ENCODE peak calls at places on chromosome 1, in four cellular contexts. D is tibial nerve, I is RWPE2, T is heart right ventricle. W is an unnamed sample.

GRCh38 chr1:153490272-153491051 is 30.0 kb upstream of the S100A7 start:
- DNase-seq in D (peak; percentile 68), T (peak; percentile 75), I (peak; percentile 83), W (no peak)

GRCh38 chr1:20109223-20109856 is 10.0 kb downstream of the PLA2G2D start:
- DNase-seq in I (no peak), D (no peak), T (no peak), W (no peak)

GRCh38 chr1:212791261-212791675 is 309 bp downstream of the NSL1 start:
- DNase-seq in D (no peak), T (no peak), I (peak; percentile 45), W (no peak)

GRCh38 chr1:11736746-11737639 is 1.1 kb downstream of the AGTRAP start:
- DNase-seq in D (peak; percentile 37), I (no peak), T (peak; percentile 30), W (peak; percentile 90)

GRCh38 chr1:220918285-220918951 is 39.2 kb downstream of the HLX start:
- DNase-seq in I (no peak), T (no peak), D (no peak), W (no peak)

GRCh38 chr1:61241864-61242472 is 159.6 kb downstream of the NFIA start:
- DNase-seq in I (no peak), D (no peak), T (no peak), W (no peak)

GRCh38 chr1:219329606-219330005 is 155.9 kb downstream of the LYPLAL1 start:
- DNase-seq in D (no peak), T (no peak), I (no peak), W (no peak)

GRCh38 chr1:175192111-175192629 is 406 bp downstream of the KIAA0040 start:
- DNase-seq in T (peak; percentile 82), I (no peak), D (peak; percentile 37), W (peak; percentile 65)

GRCh38 chr1:37477946-37478345 is 3.6 kb downstream of the ZC3H12A start:
- DNase-seq in I (no peak), T (no peak), D (no peak), W (peak; percentile 36)

GRCh38 chr1:108591471-108591870 is 31.6 kb downstream of the EEIG2 start:
- DNase-seq in T (peak; percentile 23), D (no peak), I (no peak), W (peak; percentile 36)

GRCh38 chr1:154869351-154870116 is 547 bp downstream of the KCNN3 start:
- DNase-seq in T (peak; percentile 87), I (no peak), D (no peak), W (no peak)

GRCh38 chr1:31932491-31933316 is 5.5 kb downstream of the PTP4A2 start:
- DNase-seq in I (no peak), T (no peak), D (no peak), W (no peak)

GRCh38 chr1:182217967-182218366 is 156.5 kb upstream of the ZNF648 start:
- DNase-seq in T (no peak), I (no peak), D (no peak), W (no peak)

GRCh38 chr1:204791453-204792366 is 79.0 kb upstream of the NFASC start:
- DNase-seq in T (peak; percentile 42), D (peak; percentile 18), I (no peak), W (peak; percentile 83)

GRCh38 chr1:64900916-64901315 is 65.4 kb downstream of the JAK1 start:
- DNase-seq in D (no peak), I (no peak), T (no peak), W (no peak)

DNA sequence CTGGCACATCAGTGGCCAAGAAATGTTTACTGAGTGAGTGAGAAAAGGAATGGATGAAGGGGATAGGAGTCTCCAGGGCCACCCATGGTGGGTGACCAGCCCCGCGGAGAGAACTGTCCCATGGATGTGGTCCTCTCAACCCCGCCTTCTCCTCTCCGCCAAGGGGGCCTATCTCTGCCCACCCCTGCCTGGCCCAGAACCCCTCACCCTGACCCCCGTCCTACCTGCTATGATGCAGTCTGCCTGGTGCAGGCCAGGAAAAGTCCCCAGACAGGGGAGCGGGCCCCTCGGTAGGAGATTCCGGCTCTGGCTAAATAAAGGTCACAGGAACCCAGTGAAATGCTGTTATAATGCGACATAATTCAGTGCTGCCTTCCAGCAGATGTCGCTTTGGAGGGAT is 107.6 kb downstream of the PTPRU start:
- DNase-seq in I (no peak), D (no peak), T (no peak), W (no peak)
- TF ChIP-seq CTCF in I (no peak), D (no peak), T (no peak), W (no peak)

DNA sequence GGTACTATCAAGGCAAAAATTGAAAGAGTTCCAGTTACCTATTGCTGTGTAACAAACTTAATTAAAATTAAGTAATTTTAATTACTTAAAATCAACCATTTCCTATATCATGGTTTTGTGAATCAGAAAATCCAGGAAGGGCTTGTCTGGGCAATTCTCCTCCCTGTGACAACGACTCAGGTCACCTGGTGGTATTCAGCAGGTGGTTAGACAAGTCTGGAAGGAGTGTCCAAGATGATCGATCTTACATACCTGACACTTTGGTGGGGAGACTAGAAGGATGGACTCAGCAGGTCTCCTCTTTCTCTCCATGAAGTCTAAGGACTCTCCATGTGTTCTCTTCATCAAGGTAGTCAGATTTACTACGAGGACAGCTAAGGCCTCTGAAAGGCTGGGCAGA is 22.9 kb downstream of the SERPINC1 start:
- DNase-seq in T (no peak), I (no peak), D (no peak), W (no peak)
- H3K4me1 ChIP-seq in T (peaks cover 12% of the 10 kb centered on the region), I (peaks cover 5% of the 10 kb centered on the region), D (no peaks in the 10 kb centered on the region), W (no peaks in the 10 kb centered on the region)

DNA sequence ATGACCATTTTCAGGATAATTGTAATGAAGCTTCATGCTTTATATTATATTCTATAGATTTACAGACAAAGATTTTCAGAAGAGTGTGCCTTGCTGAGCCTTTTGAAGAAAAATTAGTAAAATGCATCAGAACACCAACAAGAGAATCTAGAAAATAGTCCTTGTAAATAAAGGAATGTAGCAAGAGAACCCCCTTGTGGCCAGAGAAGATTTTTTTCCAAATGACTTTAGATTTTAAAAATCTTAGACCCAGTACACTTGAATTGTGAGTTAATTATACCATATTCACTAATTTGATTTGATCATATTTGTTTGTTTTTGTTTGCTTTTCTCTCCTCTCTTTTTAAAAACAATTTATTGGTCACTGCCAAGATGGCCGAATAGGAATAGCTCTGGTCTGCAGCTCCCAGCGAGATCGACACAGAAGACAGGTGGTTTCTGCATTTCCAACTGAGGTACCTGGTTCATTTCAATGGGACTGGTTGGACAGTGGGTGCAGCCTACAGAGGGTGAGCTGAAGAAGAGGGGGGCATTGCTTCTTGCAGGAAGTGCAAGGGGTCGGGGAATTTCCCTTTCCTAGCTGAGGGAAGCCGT is 12.8 kb upstream of the IFI44L start:
- DNase-seq in T (no peak), D (no peak), I (no peak), W (no peak)
- TF ChIP-seq CTCF in T (peak; percentile 28), D (peak; percentile 50), I (peak; percentile 90), W (peak; percentile 38)

DNA sequence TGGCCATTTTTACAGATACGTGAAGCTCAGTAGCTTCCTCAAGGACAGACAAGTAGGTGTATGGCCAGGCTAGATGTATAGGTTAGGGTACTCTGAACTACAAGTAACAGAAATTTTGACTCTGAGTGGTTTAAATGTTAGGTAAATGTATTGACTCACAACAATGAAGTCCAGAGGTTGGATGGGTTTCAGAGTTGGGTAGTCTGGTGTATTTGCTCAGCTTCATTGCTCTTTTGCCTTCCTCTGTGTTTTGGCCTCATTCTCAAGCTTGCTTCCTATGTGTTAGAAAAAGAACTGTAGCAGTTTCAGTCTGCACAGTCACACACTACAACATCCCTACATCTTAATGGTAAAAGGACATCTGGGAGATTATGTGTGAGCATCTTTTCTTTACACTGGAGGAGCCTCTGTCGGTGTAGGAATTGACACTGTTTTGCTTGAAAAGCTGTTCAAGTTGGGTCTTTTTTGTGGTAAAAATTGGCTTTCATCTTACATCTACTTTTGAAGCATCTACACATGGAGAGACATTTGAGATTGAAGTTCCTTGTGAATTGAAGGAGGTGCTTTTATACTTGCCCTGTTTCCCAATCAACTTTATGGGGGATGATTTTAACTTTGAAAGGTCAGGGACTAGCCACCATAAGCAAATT is 64.4 kb downstream of the MAST2 start:
- DNase-seq in I (no peak), T (no peak), D (no peak), W (no peak)
- H3K4me1 ChIP-seq in I (peaks cover 10% of the 10 kb centered on the region), T (peaks cover 25% of the 10 kb centered on the region), D (peaks cover 4% of the 10 kb centered on the region), W (no peaks in the 10 kb centered on the region)